ENCODE peak calls at places on chromosomes 1 and 21, in eight cellular contexts. One of them, this sample, is unnamed.
A peak's percentile ranks its signal among the peaks of the same experiment; 100 is the strongest.

GRCh38 chr1:54798769-54799641 is 2.1 kb downstream of the TTC22 start:
- DNase-seq in CD8-positive, alpha-beta T cell: peak; percentile 29
- DNase-seq in prostate gland: no peak
- DNase-seq in thoracic aorta: no peak
- DNase-seq in A549: no peak
- DNase-seq in uterus: no peak
- DNase-seq in astrocyte: no peak
- DNase-seq in body of pancreas: peak; percentile 47
- DNase-seq in this sample: peak; percentile 73

GRCh38 chr1:223444411-223444810 is 51.2 kb downstream of the CCDC185 start:
- DNase-seq in CD8-positive, alpha-beta T cell: no peak
- DNase-seq in prostate gland: no peak
- DNase-seq in thoracic aorta: no peak
- DNase-seq in A549: no peak
- DNase-seq in uterus: no peak
- DNase-seq in astrocyte: peak; percentile 37
- DNase-seq in body of pancreas: no peak
- DNase-seq in this sample: no peak

GRCh38 chr1:160646711-160647328 is at the start of gene SLAMF1:
- DNase-seq in CD8-positive, alpha-beta T cell: peak; percentile 44
- DNase-seq in prostate gland: no peak
- DNase-seq in thoracic aorta: no peak
- DNase-seq in A549: no peak
- DNase-seq in uterus: no peak
- DNase-seq in astrocyte: no peak
- DNase-seq in body of pancreas: no peak
- DNase-seq in this sample: no peak

GRCh38 chr1:228298471-228298870 is 90.6 kb downstream of the OBSCN start:
- DNase-seq in CD8-positive, alpha-beta T cell: no peak
- DNase-seq in prostate gland: no peak
- DNase-seq in thoracic aorta: no peak
- DNase-seq in A549: no peak
- DNase-seq in uterus: no peak
- DNase-seq in astrocyte: no peak
- DNase-seq in body of pancreas: no peak
- DNase-seq in this sample: no peak

GRCh38 chr1:204223129-204223860 is 9.5 kb upstream of the GOLT1A start:
- DNase-seq in CD8-positive, alpha-beta T cell: no peak
- DNase-seq in prostate gland: no peak
- DNase-seq in thoracic aorta: no peak
- DNase-seq in A549: no peak
- DNase-seq in uterus: no peak
- DNase-seq in astrocyte: no peak
- DNase-seq in body of pancreas: no peak
- DNase-seq in this sample: no peak

GRCh38 chr1:61183471-61184034 is 101.2 kb downstream of the NFIA start:
- DNase-seq in CD8-positive, alpha-beta T cell: no peak
- DNase-seq in prostate gland: peak; percentile 59
- DNase-seq in thoracic aorta: no peak
- DNase-seq in A549: no peak
- DNase-seq in uterus: peak; percentile 32
- DNase-seq in astrocyte: no peak
- DNase-seq in body of pancreas: peak; percentile 76
- DNase-seq in this sample: peak; percentile 57

GRCh38 chr1:233114159-233114558 is 163.7 kb downstream of the NTPCR start:
- DNase-seq in CD8-positive, alpha-beta T cell: no peak
- DNase-seq in prostate gland: no peak
- DNase-seq in thoracic aorta: no peak
- DNase-seq in A549: peak; percentile 8
- DNase-seq in uterus: no peak
- DNase-seq in astrocyte: peak; percentile 79
- DNase-seq in body of pancreas: no peak
- DNase-seq in this sample: no peak

GRCh38 chr1:77652179-77652745 is 30.2 kb downstream of the ZZZ3 start:
- DNase-seq in CD8-positive, alpha-beta T cell: no peak
- DNase-seq in prostate gland: no peak
- DNase-seq in thoracic aorta: no peak
- DNase-seq in A549: no peak
- DNase-seq in uterus: no peak
- DNase-seq in astrocyte: peak; percentile 11
- DNase-seq in body of pancreas: no peak
- DNase-seq in this sample: no peak

GRCh38 chr1:7524681-7525340 is 246.3 kb upstream of the VAMP3 start:
- DNase-seq in CD8-positive, alpha-beta T cell: no peak
- DNase-seq in prostate gland: no peak
- DNase-seq in thoracic aorta: no peak
- DNase-seq in A549: no peak
- DNase-seq in uterus: no peak
- DNase-seq in astrocyte: no peak
- DNase-seq in body of pancreas: no peak
- DNase-seq in this sample: no peak

GRCh38 chr1:52156460-52156859 is 14.6 kb downstream of the ZFYVE9 start:
- DNase-seq in CD8-positive, alpha-beta T cell: no peak
- DNase-seq in prostate gland: no peak
- DNase-seq in thoracic aorta: no peak
- DNase-seq in A549: no peak
- DNase-seq in uterus: no peak
- DNase-seq in astrocyte: no peak
- DNase-seq in body of pancreas: no peak
- DNase-seq in this sample: no peak

GRCh38 chr1:161131721-161132409 is 602 bp downstream of the DEDD start:
- DNase-seq in CD8-positive, alpha-beta T cell: no peak
- DNase-seq in prostate gland: no peak
- DNase-seq in thoracic aorta: no peak
- DNase-seq in A549: no peak
- DNase-seq in uterus: no peak
- DNase-seq in astrocyte: peak; percentile 25
- DNase-seq in body of pancreas: no peak
- DNase-seq in this sample: peak; percentile 34

GRCh38 chr1:209945377-209945776 is 7.4 kb downstream of the SYT14 start:
- DNase-seq in CD8-positive, alpha-beta T cell: no peak
- DNase-seq in prostate gland: no peak
- DNase-seq in thoracic aorta: no peak
- DNase-seq in A549: no peak
- DNase-seq in uterus: no peak
- DNase-seq in astrocyte: no peak
- DNase-seq in body of pancreas: no peak
- DNase-seq in this sample: no peak

GRCh38 chr1:23524716-23525401 is 6.2 kb downstream of the E2F2 start:
- DNase-seq in CD8-positive, alpha-beta T cell: peak; percentile 48
- DNase-seq in prostate gland: no peak
- DNase-seq in thoracic aorta: no peak
- DNase-seq in A549: no peak
- DNase-seq in uterus: no peak
- DNase-seq in astrocyte: no peak
- DNase-seq in body of pancreas: no peak
- DNase-seq in this sample: peak; percentile 92

GRCh38 chr1:222019029-222019428 is 277.1 kb upstream of the DUSP10 start:
- DNase-seq in CD8-positive, alpha-beta T cell: no peak
- DNase-seq in prostate gland: no peak
- DNase-seq in thoracic aorta: no peak
- DNase-seq in A549: no peak
- DNase-seq in uterus: no peak
- DNase-seq in astrocyte: no peak
- DNase-seq in body of pancreas: peak; percentile 68
- DNase-seq in this sample: no peak

GRCh38 chr1:236689713-236690569 is 3.6 kb downstream of the ACTN2 start:
- DNase-seq in CD8-positive, alpha-beta T cell: no peak
- DNase-seq in prostate gland: no peak
- DNase-seq in thoracic aorta: no peak
- DNase-seq in A549: no peak
- DNase-seq in uterus: no peak
- DNase-seq in astrocyte: no peak
- DNase-seq in body of pancreas: no peak
- DNase-seq in this sample: no peak

GRCh38 chr1:119007672-119008482 is 19.7 kb upstream of the TBX15 start:
- DNase-seq in CD8-positive, alpha-beta T cell: no peak
- DNase-seq in prostate gland: no peak
- DNase-seq in thoracic aorta: no peak
- DNase-seq in A549: no peak
- DNase-seq in uterus: no peak
- DNase-seq in astrocyte: no peak
- DNase-seq in body of pancreas: no peak
- DNase-seq in this sample: no peak

GRCh38 chr21:34669149-34669879 is 520 bp downstream of the CLIC6 start:
- DNase-seq in CD8-positive, alpha-beta T cell: peak; percentile 27
- DNase-seq in prostate gland: no peak
- DNase-seq in thoracic aorta: no peak
- DNase-seq in A549: no peak
- DNase-seq in uterus: no peak
- DNase-seq in astrocyte: no peak
- DNase-seq in body of pancreas: no peak
- DNase-seq in this sample: no peak

GRCh38 chr1:75542818-75543570 is 67.9 kb downstream of the SLC44A5 start:
- DNase-seq in CD8-positive, alpha-beta T cell: no peak
- DNase-seq in prostate gland: no peak
- DNase-seq in thoracic aorta: no peak
- DNase-seq in A549: no peak
- DNase-seq in uterus: no peak
- DNase-seq in astrocyte: peak; percentile 56
- DNase-seq in body of pancreas: no peak
- DNase-seq in this sample: no peak

GRCh38 chr1:152752225-152752624 is 5.6 kb upstream of the KPRP start:
- DNase-seq in CD8-positive, alpha-beta T cell: no peak
- DNase-seq in prostate gland: no peak
- DNase-seq in thoracic aorta: no peak
- DNase-seq in A549: no peak
- DNase-seq in uterus: no peak
- DNase-seq in astrocyte: peak; percentile 39
- DNase-seq in body of pancreas: no peak
- DNase-seq in this sample: no peak

GRCh38 chr1:21898326-21899155 is 38.6 kb downstream of the HSPG2 start:
- DNase-seq in CD8-positive, alpha-beta T cell: no peak
- DNase-seq in prostate gland: no peak
- DNase-seq in thoracic aorta: no peak
- DNase-seq in A549: no peak
- DNase-seq in uterus: no peak
- DNase-seq in astrocyte: peak; percentile 40
- DNase-seq in body of pancreas: no peak
- DNase-seq in this sample: no peak

GRCh38 chr1:53693773-53694717 is 44.9 kb downstream of the GLIS1 start:
- DNase-seq in CD8-positive, alpha-beta T cell: no peak
- DNase-seq in prostate gland: no peak
- DNase-seq in thoracic aorta: no peak
- DNase-seq in A549: no peak
- DNase-seq in uterus: no peak
- DNase-seq in astrocyte: no peak
- DNase-seq in body of pancreas: no peak
- DNase-seq in this sample: no peak

DNA sequence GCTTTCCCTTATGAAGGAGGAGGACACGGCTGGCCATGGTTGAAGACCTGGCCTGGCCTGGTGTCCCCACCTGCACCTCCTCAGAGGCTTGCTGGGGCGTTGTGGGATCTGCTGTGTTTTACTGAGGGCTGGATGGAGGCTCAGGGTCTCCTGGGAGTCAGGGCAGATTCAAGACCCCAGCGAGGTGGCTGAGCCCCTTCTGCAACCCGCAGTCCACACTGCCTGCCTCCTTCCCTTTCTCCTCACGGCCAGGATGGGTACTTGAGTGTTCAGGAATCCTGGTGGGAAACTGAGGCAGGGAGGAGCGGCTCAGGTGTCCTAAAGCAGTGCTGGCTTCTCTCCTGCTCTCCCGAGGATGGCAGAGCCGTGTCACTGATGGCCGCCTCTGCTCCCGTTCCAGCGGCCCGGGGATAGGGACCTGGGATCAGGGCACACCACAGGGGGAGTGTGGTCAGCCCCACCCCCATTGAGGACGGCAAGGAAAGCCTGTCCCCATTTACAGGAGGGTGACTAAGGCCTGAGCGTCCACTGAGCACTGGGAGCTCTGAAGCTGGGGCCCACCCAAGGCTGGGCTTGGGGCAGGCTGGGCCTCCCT is 47.5 kb downstream of the TRPM2 start:
- DNase-seq in CD8-positive, alpha-beta T cell: no peak
- DNase-seq in prostate gland: no peak
- DNase-seq in thoracic aorta: no peak
- DNase-seq in A549: no peak
- DNase-seq in uterus: no peak
- DNase-seq in astrocyte: no peak
- DNase-seq in body of pancreas: no peak
- DNase-seq in this sample: no peak
- H3K9me3 ChIP-seq in CD8-positive, alpha-beta T cell: no peaks in the 10 kb centered on the region
- H3K9me3 ChIP-seq in prostate gland: no peaks in the 10 kb centered on the region
- H3K9me3 ChIP-seq in thoracic aorta: no peaks in the 10 kb centered on the region
- H3K9me3 ChIP-seq in A549: no peaks in the 10 kb centered on the region
- H3K9me3 ChIP-seq in uterus: no peaks in the 10 kb centered on the region
- H3K9me3 ChIP-seq in astrocyte: peaks cover 13% of the 10 kb centered on the region
- H3K9me3 ChIP-seq in body of pancreas: no peaks in the 10 kb centered on the region
- H3K9me3 ChIP-seq in this sample: no peaks in the 10 kb centered on the region

GRCh38 chr1:17192394-17193221 is 12.3 kb upstream of the PADI1 start:
- DNase-seq in CD8-positive, alpha-beta T cell: no peak
- DNase-seq in prostate gland: no peak
- DNase-seq in thoracic aorta: no peak
- DNase-seq in A549: no peak
- DNase-seq in uterus: no peak
- DNase-seq in astrocyte: peak; percentile 69
- DNase-seq in body of pancreas: no peak
- DNase-seq in this sample: no peak
- H3K4me1 ChIP-seq in CD8-positive, alpha-beta T cell: no peaks in the 10 kb centered on the region
- H3K4me1 ChIP-seq in prostate gland: no peaks in the 10 kb centered on the region
- H3K4me1 ChIP-seq in thoracic aorta: no peaks in the 10 kb centered on the region
- H3K4me1 ChIP-seq in A549: peaks cover 32% of the 10 kb centered on the region
- H3K4me1 ChIP-seq in uterus: no peaks in the 10 kb centered on the region
- H3K4me1 ChIP-seq in astrocyte: peaks cover 21% of the 10 kb centered on the region
- H3K4me1 ChIP-seq in body of pancreas: no peaks in the 10 kb centered on the region
- H3K4me1 ChIP-seq in this sample: no peaks in the 10 kb centered on the region

DNA sequence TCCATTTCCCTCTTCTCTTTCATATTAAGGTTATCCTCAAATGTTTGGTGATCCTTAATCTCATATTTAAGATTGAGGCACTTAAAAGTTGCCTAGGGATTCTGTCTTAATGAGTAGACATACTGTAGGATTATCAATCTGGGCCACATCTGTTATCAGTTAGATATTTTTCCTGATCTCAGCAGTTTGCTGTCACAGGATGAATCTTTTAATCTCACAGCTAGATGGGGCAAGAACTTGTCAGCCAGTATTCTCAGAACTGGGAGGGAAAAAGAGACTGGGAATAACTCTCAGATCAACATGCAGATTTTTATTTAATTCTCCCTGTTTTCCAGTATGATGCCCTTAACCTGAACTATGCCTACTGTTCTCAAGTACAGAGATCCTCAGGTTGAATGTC is 14.0 kb downstream of the ZNF644 start:
- DNase-seq in CD8-positive, alpha-beta T cell: no peak
- DNase-seq in prostate gland: no peak
- DNase-seq in thoracic aorta: no peak
- DNase-seq in A549: no peak
- DNase-seq in uterus: no peak
- DNase-seq in astrocyte: no peak
- DNase-seq in body of pancreas: no peak
- DNase-seq in this sample: no peak
- H3K9me3 ChIP-seq in CD8-positive, alpha-beta T cell: no peaks in the 10 kb centered on the region
- H3K9me3 ChIP-seq in prostate gland: no peaks in the 10 kb centered on the region
- H3K9me3 ChIP-seq in thoracic aorta: no peaks in the 10 kb centered on the region
- H3K9me3 ChIP-seq in A549: no peaks in the 10 kb centered on the region
- H3K9me3 ChIP-seq in uterus: no peaks in the 10 kb centered on the region
- H3K9me3 ChIP-seq in astrocyte: no peaks in the 10 kb centered on the region
- H3K9me3 ChIP-seq in body of pancreas: no peaks in the 10 kb centered on the region
- H3K9me3 ChIP-seq in this sample: no peaks in the 10 kb centered on the region

GRCh38 chr1:40898434-40898900 is 36.3 kb upstream of the CITED4 start:
- DNase-seq in CD8-positive, alpha-beta T cell: no peak
- DNase-seq in prostate gland: peak; percentile 47
- DNase-seq in thoracic aorta: no peak
- DNase-seq in A549: no peak
- DNase-seq in uterus: no peak
- DNase-seq in astrocyte: peak; percentile 45
- DNase-seq in body of pancreas: peak; percentile 52
- DNase-seq in this sample: no peak
- H3K4me1 ChIP-seq in CD8-positive, alpha-beta T cell: no peaks in the 10 kb centered on the region
- H3K4me1 ChIP-seq in prostate gland: no peaks in the 10 kb centered on the region
- H3K4me1 ChIP-seq in thoracic aorta: peaks cover 19% of the 10 kb centered on the region
- H3K4me1 ChIP-seq in A549: peaks cover 45% of the 10 kb centered on the region
- H3K4me1 ChIP-seq in uterus: no peaks in the 10 kb centered on the region
- H3K4me1 ChIP-seq in astrocyte: peaks cover 29% of the 10 kb centered on the region
- H3K4me1 ChIP-seq in body of pancreas: peaks cover 23% of the 10 kb centered on the region
- H3K4me1 ChIP-seq in this sample: no peaks in the 10 kb centered on the region

This sample was measured in colonic mucosa.